ENCODE peak calls at places on chromosomes 5 and 9, in five cellular contexts. M, D, J, B and L are unnamed samples.

GRCh38 chr5:142537938-142538337 is 148.0 kb downstream of the FGF1 start:
- DNase-seq in B (no peak), D (no peak), M (no peak), J (no peak), L (no peak)

GRCh38 chr5:9850456-9850855 is 220.3 kb upstream of the TAS2R1 start:
- DNase-seq in D (no peak), B (no peak), J (no peak), M (no peak), L (no peak)

GRCh38 chr9:107161338-107161737 is 121.7 kb upstream of the RAD23B start:
- DNase-seq in J (no peak), M (no peak), B (no peak), D (no peak), L (no peak)

GRCh38 chr5:16072616-16073015 is 107.0 kb downstream of the MARCHF11 start:
- DNase-seq in M (no peak), J (no peak), B (no peak), D (no peak), L (no peak)

GRCh38 chr5:79495311-79495710 is 18.6 kb downstream of the HOMER1 start:
- DNase-seq in D (no peak), M (no peak), B (no peak), J (no peak), L (no peak)

GRCh38 chr5:74272019-74272775 is 368.3 kb downstream of the ENC1 start:
- DNase-seq in B (no peak), M (no peak), D (no peak), J (no peak), L (no peak)

GRCh38 chr5:691817-692529 is 1.2 kb downstream of the TPPP start:
- DNase-seq in D (no peak), J (no peak), B (no peak), M (no peak), L (no peak)

GRCh38 chr5:96838483-96839395 is 31.0 kb upstream of the ERAP1 start:
- DNase-seq in M (no peak), D (no peak), B (no peak), J (no peak), L (no peak)

GRCh38 chr9:136239135-136239962 is 6.3 kb downstream of the QSOX2 start:
- DNase-seq in D (no peak), M (no peak), B (no peak), J (no peak), L (no peak)

GRCh38 chr5:150278916-150279315 is 10.7 kb downstream of the CAMK2A start:
- DNase-seq in J (no peak), D (no peak), B (no peak), M (no peak), L (no peak)

GRCh38 chr5:98941131-98941883 is 12.5 kb upstream of the CHD1 start:
- DNase-seq in J (no peak), D (no peak), B (no peak), M (no peak), L (no peak)

GRCh38 chr5:151628112-151628823 is 37.1 kb upstream of the FAT2 start:
- DNase-seq in J (no peak), B (no peak), M (peak), D (no peak), L (no peak)

GRCh38 chr5:56729488-56729887 is 85.9 kb upstream of the MAP3K1 start:
- DNase-seq in J (no peak), B (no peak), D (no peak), M (no peak), L (no peak)

GRCh38 chr9:34374905-34375552 is 1.7 kb downstream of the MYORG start:
- DNase-seq in M (no peak), J (no peak), B (no peak), D (no peak), L (peak)

GRCh38 chr5:168947212-168947868 is 353.6 kb downstream of the SLIT3 start:
- DNase-seq in B (no peak), D (no peak), M (no peak), J (peak), L (no peak)

GRCh38 chr9:26779072-26779471 is 113.5 kb downstream of the CAAP1 start:
- DNase-seq in D (peak), J (no peak), M (no peak), B (no peak), L (no peak)